ENCODE peak calls at places on chromosomes 7 and 10, in eight cellular contexts. One of them, this sample, is unnamed.

GRCh38 chr10:22335204-22335956 is 9.9 kb upstream of the SPAG6 start:
- DNase-seq in upper lobe of right lung: peak
- DNase-seq in fibroblast of lung: peak
- DNase-seq in neural progenitor cell: peak
- DNase-seq in uterus: peak
- DNase-seq in cardiac muscle cell: peak
- DNase-seq in colonic mucosa: peak
- DNase-seq in pancreas: peak
- DNase-seq in this sample: peak

GRCh38 chr7:24216576-24217116 is 67.3 kb upstream of the NPY start:
- DNase-seq in neural progenitor cell: no peak
- DNase-seq in cardiac muscle cell: peak
- DNase-seq in upper lobe of right lung: no peak
- DNase-seq in uterus: no peak
- DNase-seq in colonic mucosa: no peak
- DNase-seq in pancreas: no peak
- DNase-seq in fibroblast of lung: peak
- DNase-seq in this sample: no peak

GRCh38 chr7:141369422-141369821 is 181.8 kb upstream of the AGK start:
- DNase-seq in neural progenitor cell: no peak
- DNase-seq in colonic mucosa: no peak
- DNase-seq in uterus: no peak
- DNase-seq in cardiac muscle cell: no peak
- DNase-seq in pancreas: no peak
- DNase-seq in fibroblast of lung: no peak
- DNase-seq in upper lobe of right lung: no peak
- DNase-seq in this sample: no peak

GRCh38 chr7:44318296-44318695 is 7.1 kb downstream of the CAMK2B start:
- DNase-seq in upper lobe of right lung: peak
- DNase-seq in cardiac muscle cell: no peak
- DNase-seq in colonic mucosa: no peak
- DNase-seq in uterus: no peak
- DNase-seq in neural progenitor cell: no peak
- DNase-seq in pancreas: no peak
- DNase-seq in fibroblast of lung: no peak
- DNase-seq in this sample: no peak

GRCh38 chr10:63977329-63977923 is 456.2 kb downstream of the REEP3 start:
- DNase-seq in upper lobe of right lung: no peak
- DNase-seq in colonic mucosa: peak
- DNase-seq in fibroblast of lung: peak
- DNase-seq in cardiac muscle cell: peak
- DNase-seq in pancreas: no peak
- DNase-seq in uterus: no peak
- DNase-seq in neural progenitor cell: peak
- DNase-seq in this sample: no peak

GRCh38 chr7:155550916-155551315 is 4.6 kb upstream of the CNPY1 start:
- DNase-seq in pancreas: no peak
- DNase-seq in upper lobe of right lung: no peak
- DNase-seq in cardiac muscle cell: no peak
- DNase-seq in fibroblast of lung: no peak
- DNase-seq in uterus: no peak
- DNase-seq in neural progenitor cell: no peak
- DNase-seq in colonic mucosa: no peak
- DNase-seq in this sample: no peak

GRCh38 chr10:113594673-113595072 is 41.8 kb downstream of the HABP2 start:
- DNase-seq in fibroblast of lung: no peak
- DNase-seq in pancreas: no peak
- DNase-seq in upper lobe of right lung: no peak
- DNase-seq in cardiac muscle cell: no peak
- DNase-seq in uterus: no peak
- DNase-seq in neural progenitor cell: peak
- DNase-seq in colonic mucosa: no peak
- DNase-seq in this sample: no peak

GRCh38 chr10:25933653-25934608 is at the start of gene MYO3A:
- DNase-seq in pancreas: peak
- DNase-seq in upper lobe of right lung: no peak
- DNase-seq in fibroblast of lung: no peak
- DNase-seq in cardiac muscle cell: peak
- DNase-seq in neural progenitor cell: peak
- DNase-seq in colonic mucosa: no peak
- DNase-seq in uterus: no peak
- DNase-seq in this sample: no peak

GRCh38 chr7:82017334-82017943 is 247.6 kb upstream of the HGF start:
- DNase-seq in upper lobe of right lung: no peak
- DNase-seq in neural progenitor cell: peak
- DNase-seq in colonic mucosa: no peak
- DNase-seq in uterus: no peak
- DNase-seq in pancreas: no peak
- DNase-seq in fibroblast of lung: peak
- DNase-seq in cardiac muscle cell: peak
- DNase-seq in this sample: no peak

GRCh38 chr7:100711369-100711768 is 5.4 kb downstream of the POP7 start:
- DNase-seq in cardiac muscle cell: no peak
- DNase-seq in colonic mucosa: no peak
- DNase-seq in uterus: no peak
- DNase-seq in upper lobe of right lung: no peak
- DNase-seq in neural progenitor cell: no peak
- DNase-seq in pancreas: no peak
- DNase-seq in fibroblast of lung: no peak
- DNase-seq in this sample: no peak

GRCh38 chr10:123624086-123624485 is 42.1 kb upstream of the GPR26 start:
- DNase-seq in upper lobe of right lung: no peak
- DNase-seq in fibroblast of lung: no peak
- DNase-seq in cardiac muscle cell: no peak
- DNase-seq in neural progenitor cell: no peak
- DNase-seq in uterus: no peak
- DNase-seq in colonic mucosa: no peak
- DNase-seq in pancreas: no peak
- DNase-seq in this sample: no peak

GRCh38 chr7:20064974-20065862 is 152.0 kb downstream of the MACC1 start:
- DNase-seq in cardiac muscle cell: peak
- DNase-seq in fibroblast of lung: peak
- DNase-seq in pancreas: no peak
- DNase-seq in uterus: peak
- DNase-seq in colonic mucosa: no peak
- DNase-seq in neural progenitor cell: no peak
- DNase-seq in upper lobe of right lung: no peak
- DNase-seq in this sample: no peak

GRCh38 chr7:151796091-151796870 is 80.6 kb downstream of the PRKAG2 start:
- DNase-seq in neural progenitor cell: no peak
- DNase-seq in uterus: no peak
- DNase-seq in upper lobe of right lung: peak
- DNase-seq in pancreas: no peak
- DNase-seq in colonic mucosa: peak
- DNase-seq in cardiac muscle cell: no peak
- DNase-seq in fibroblast of lung: peak
- DNase-seq in this sample: peak

DNA sequence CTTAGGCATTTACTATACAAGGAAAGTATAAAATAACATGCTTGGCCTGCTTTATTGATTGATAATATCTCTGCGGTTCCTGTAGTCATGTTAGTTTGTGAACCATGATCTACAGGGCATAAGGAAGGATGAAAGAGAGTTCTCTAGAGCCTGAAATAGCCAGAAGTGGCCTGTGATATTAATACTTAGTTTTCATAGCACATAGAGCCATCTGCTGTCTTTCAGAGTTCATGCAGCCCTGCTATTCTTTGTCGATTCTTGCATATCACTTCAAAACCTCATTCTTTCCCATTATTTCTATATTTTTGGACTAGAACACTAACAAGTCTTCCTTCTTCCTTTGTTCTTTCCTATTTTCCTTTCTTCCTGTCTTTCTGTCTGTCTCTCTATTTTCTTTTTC is 26.4 kb upstream of the PRKG1 start:
- DNase-seq in fibroblast of lung: peak
- DNase-seq in cardiac muscle cell: peak
- DNase-seq in uterus: no peak
- DNase-seq in neural progenitor cell: no peak
- DNase-seq in pancreas: no peak
- DNase-seq in colonic mucosa: no peak
- DNase-seq in upper lobe of right lung: no peak
- DNase-seq in this sample: no peak
- TF ChIP-seq CTCF in fibroblast of lung: peak
- TF ChIP-seq CTCF in cardiac muscle cell: peak
- TF ChIP-seq CTCF in uterus: peak
- TF ChIP-seq CTCF in neural progenitor cell: no peak
- TF ChIP-seq CTCF in pancreas: no peak
- TF ChIP-seq CTCF in colonic mucosa: no peak
- TF ChIP-seq CTCF in upper lobe of right lung: no peak
- TF ChIP-seq CTCF in this sample: no peak

DNA sequence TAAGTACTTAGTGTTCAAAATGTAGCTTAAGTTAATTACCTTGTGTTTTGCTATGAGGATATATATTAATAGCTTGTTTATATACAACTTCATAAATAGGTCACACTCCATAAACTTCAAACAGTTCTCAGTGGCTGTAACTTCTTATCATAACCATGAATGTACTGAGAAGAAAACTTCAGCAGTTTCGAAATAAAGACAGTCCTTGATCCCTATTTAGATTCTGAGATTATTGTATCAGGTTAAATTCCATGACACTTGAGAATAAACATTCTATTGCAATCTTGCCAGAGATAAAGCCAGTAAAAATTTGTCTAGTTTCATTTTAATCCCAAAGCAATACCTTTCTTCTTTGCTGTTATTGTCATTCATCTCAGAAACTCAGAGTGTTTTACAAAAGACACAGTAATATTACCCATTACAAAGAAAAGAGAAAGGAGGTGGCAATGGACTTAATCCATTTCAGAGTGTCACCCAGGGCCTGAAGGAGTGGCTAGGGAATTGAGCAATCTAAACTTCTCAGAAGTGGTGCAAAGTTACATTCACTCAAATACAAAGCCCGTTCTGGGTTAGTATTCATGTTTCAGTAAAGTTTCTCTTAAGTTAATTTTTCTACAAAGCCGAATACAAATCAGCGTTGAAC is 403.6 kb downstream of the SEMA3D start:
- DNase-seq in fibroblast of lung: peak
- DNase-seq in cardiac muscle cell: peak
- DNase-seq in neural progenitor cell: no peak
- DNase-seq in upper lobe of right lung: no peak
- DNase-seq in colonic mucosa: no peak
- DNase-seq in uterus: no peak
- DNase-seq in pancreas: no peak
- DNase-seq in this sample: no peak
- H3K4me3 ChIP-seq in fibroblast of lung: peak
- H3K4me3 ChIP-seq in cardiac muscle cell: no peak
- H3K4me3 ChIP-seq in neural progenitor cell: no peak
- H3K4me3 ChIP-seq in upper lobe of right lung: peak
- H3K4me3 ChIP-seq in colonic mucosa: no peak
- H3K4me3 ChIP-seq in uterus: no peak
- H3K4me3 ChIP-seq in pancreas: no peak
- H3K4me3 ChIP-seq in this sample: peak

GRCh38 chr7:55191926-55192692 is 173.0 kb upstream of the LANCL2 start:
- DNase-seq in neural progenitor cell: no peak
- DNase-seq in colonic mucosa: no peak
- DNase-seq in upper lobe of right lung: peak
- DNase-seq in cardiac muscle cell: no peak
- DNase-seq in uterus: no peak
- DNase-seq in fibroblast of lung: no peak
- DNase-seq in pancreas: no peak
- DNase-seq in this sample: no peak
- H3K27ac ChIP-seq in neural progenitor cell: no peak
- H3K27ac ChIP-seq in colonic mucosa: no peak
- H3K27ac ChIP-seq in upper lobe of right lung: peak
- H3K27ac ChIP-seq in cardiac muscle cell: no peak
- H3K27ac ChIP-seq in uterus: no peak
- H3K27ac ChIP-seq in fibroblast of lung: peak
- H3K27ac ChIP-seq in pancreas: no peak
- H3K27ac ChIP-seq in this sample: peak

GRCh38 chr10:72692057-72692891 is at the start of gene MCU:
- DNase-seq in upper lobe of right lung: peak
- DNase-seq in cardiac muscle cell: peak
- DNase-seq in fibroblast of lung: peak
- DNase-seq in uterus: peak
- DNase-seq in pancreas: peak
- DNase-seq in neural progenitor cell: peak
- DNase-seq in colonic mucosa: peak
- DNase-seq in this sample: peak

GRCh38 chr10:72689660-72690059 is 2.3 kb upstream of the MCU start:
- DNase-seq in cardiac muscle cell: no peak
- DNase-seq in pancreas: no peak
- DNase-seq in uterus: no peak
- DNase-seq in fibroblast of lung: no peak
- DNase-seq in upper lobe of right lung: no peak
- DNase-seq in colonic mucosa: no peak
- DNase-seq in neural progenitor cell: no peak
- DNase-seq in this sample: no peak

GRCh38 chr10:72691470-72692056 is 380 bp upstream of the MCU start:
- DNase-seq in upper lobe of right lung: no peak
- DNase-seq in neural progenitor cell: no peak
- DNase-seq in pancreas: no peak
- DNase-seq in uterus: no peak
- DNase-seq in fibroblast of lung: no peak
- DNase-seq in cardiac muscle cell: no peak
- DNase-seq in colonic mucosa: no peak
- DNase-seq in this sample: no peak

GRCh38 chr10:72688208-72688651 is 3.7 kb upstream of the MCU start:
- DNase-seq in fibroblast of lung: peak
- DNase-seq in upper lobe of right lung: no peak
- DNase-seq in uterus: no peak
- DNase-seq in colonic mucosa: peak
- DNase-seq in neural progenitor cell: no peak
- DNase-seq in pancreas: no peak
- DNase-seq in cardiac muscle cell: peak
- DNase-seq in this sample: no peak

DNA sequence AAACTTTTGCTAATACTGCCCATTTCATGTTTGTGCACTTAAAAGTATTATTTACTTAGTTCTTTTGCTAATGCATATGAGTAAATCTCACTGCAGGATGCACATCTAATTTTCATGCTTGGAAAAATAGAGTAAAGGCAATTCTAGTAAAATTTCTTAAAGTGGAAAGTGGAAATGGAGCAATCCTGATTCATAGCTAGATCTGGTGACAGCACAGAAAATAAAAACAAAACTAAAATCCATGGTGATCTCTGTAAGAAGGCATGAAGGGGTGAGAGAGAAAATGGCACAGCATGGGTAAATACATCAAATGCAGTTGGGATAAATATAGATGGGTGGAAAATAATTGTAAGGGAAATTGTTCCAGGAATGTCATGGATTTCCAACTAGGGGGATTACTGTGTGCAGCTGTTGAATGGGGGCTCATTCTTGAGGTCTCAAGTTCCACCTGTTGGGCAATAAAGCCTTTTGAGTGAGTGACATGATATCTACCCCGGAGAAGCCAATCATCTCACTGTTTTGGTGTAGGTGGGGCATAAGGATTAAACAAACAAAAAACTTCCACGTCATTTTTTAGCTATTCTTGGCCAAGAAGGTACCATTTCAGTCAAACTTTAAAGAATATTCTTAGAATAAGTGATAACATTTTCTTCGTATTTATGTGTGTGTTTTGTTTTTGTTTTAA is 1.7 kb upstream of the MCU start:
- DNase-seq in upper lobe of right lung: no peak
- DNase-seq in pancreas: no peak
- DNase-seq in uterus: no peak
- DNase-seq in colonic mucosa: no peak
- DNase-seq in cardiac muscle cell: no peak
- DNase-seq in neural progenitor cell: peak
- DNase-seq in fibroblast of lung: no peak
- DNase-seq in this sample: no peak
- TF ChIP-seq CTCF in upper lobe of right lung: no peak
- TF ChIP-seq CTCF in pancreas: no peak
- TF ChIP-seq CTCF in uterus: no peak
- TF ChIP-seq CTCF in colonic mucosa: no peak
- TF ChIP-seq CTCF in cardiac muscle cell: no peak
- TF ChIP-seq CTCF in neural progenitor cell: no peak
- TF ChIP-seq CTCF in fibroblast of lung: no peak
- TF ChIP-seq CTCF in this sample: no peak

GRCh38 chr10:14184841-14185500 is 145.8 kb downstream of the FRMD4A start:
- DNase-seq in fibroblast of lung: peak
- DNase-seq in neural progenitor cell: peak
- DNase-seq in cardiac muscle cell: peak
- DNase-seq in colonic mucosa: no peak
- DNase-seq in pancreas: no peak
- DNase-seq in uterus: no peak
- DNase-seq in upper lobe of right lung: no peak
- DNase-seq in this sample: no peak
- H3K4me3 ChIP-seq in fibroblast of lung: no peak
- H3K4me3 ChIP-seq in neural progenitor cell: no peak
- H3K4me3 ChIP-seq in cardiac muscle cell: no peak
- H3K4me3 ChIP-seq in colonic mucosa: no peak
- H3K4me3 ChIP-seq in pancreas: no peak
- H3K4me3 ChIP-seq in uterus: no peak
- H3K4me3 ChIP-seq in upper lobe of right lung: no peak
- H3K4me3 ChIP-seq in this sample: no peak

This sample was measured in lower lobe of right lung.